ENCODE peak calls at places on chromosomes 7 and 10, in five cellular contexts. One of them, this sample, is unnamed. For H3K4me1, the result is how much of the 10 kb centered on the place peaks cover.

GRCh38 chr7:131640686-131641085 is 84.3 kb upstream of the PODXL start:
- DNase-seq in uterus: no peak
- DNase-seq in Peyer's patch: no peak
- DNase-seq in fibroblast of lung: no peak
- DNase-seq in A673: no peak
- DNase-seq in this sample: no peak

GRCh38 chr7:37448637-37449331 is at the start of gene ELMO1:
- DNase-seq in uterus: peak
- DNase-seq in Peyer's patch: peak
- DNase-seq in fibroblast of lung: peak
- DNase-seq in A673: peak
- DNase-seq in this sample: peak

GRCh38 chr10:3217301-3217700 is 44.7 kb upstream of the PITRM1 start:
- DNase-seq in Peyer's patch: no peak
- DNase-seq in fibroblast of lung: peak
- DNase-seq in A673: no peak
- DNase-seq in uterus: no peak
- DNase-seq in this sample: no peak

GRCh38 chr10:65618125-65618524 is 1307.7 kb upstream of the LRRTM3 start:
- DNase-seq in Peyer's patch: no peak
- DNase-seq in uterus: no peak
- DNase-seq in A673: no peak
- DNase-seq in fibroblast of lung: no peak
- DNase-seq in this sample: no peak

GRCh38 chr7:3591944-3592343 is 290.9 kb downstream of the SDK1 start:
- DNase-seq in fibroblast of lung: no peak
- DNase-seq in A673: peak
- DNase-seq in uterus: no peak
- DNase-seq in Peyer's patch: no peak
- DNase-seq in this sample: no peak

GRCh38 chr10:65430979-65431378 is 1494.9 kb upstream of the LRRTM3 start:
- DNase-seq in uterus: no peak
- DNase-seq in A673: no peak
- DNase-seq in fibroblast of lung: no peak
- DNase-seq in Peyer's patch: no peak
- DNase-seq in this sample: no peak

GRCh38 chr10:94403823-94404228 is 1.5 kb downstream of the TBC1D12 start:
- DNase-seq in uterus: no peak
- DNase-seq in Peyer's patch: no peak
- DNase-seq in A673: peak
- DNase-seq in fibroblast of lung: no peak
- DNase-seq in this sample: no peak

GRCh38 chr10:44931621-44932337 is 20.6 kb downstream of the TMEM72 start:
- DNase-seq in A673: no peak
- DNase-seq in fibroblast of lung: no peak
- DNase-seq in uterus: no peak
- DNase-seq in Peyer's patch: peak
- DNase-seq in this sample: no peak

GRCh38 chr7:116500071-116500853 is 724 bp downstream of the CAV2 start:
- DNase-seq in A673: peak
- DNase-seq in fibroblast of lung: peak
- DNase-seq in uterus: peak
- DNase-seq in Peyer's patch: no peak
- DNase-seq in this sample: no peak

GRCh38 chr10:18230794-18231193 is 90.6 kb downstream of the CACNB2 start:
- DNase-seq in A673: no peak
- DNase-seq in uterus: no peak
- DNase-seq in Peyer's patch: no peak
- DNase-seq in fibroblast of lung: peak
- DNase-seq in this sample: no peak

GRCh38 chr10:54368984-54369383 is 432.0 kb downstream of the PCDH15 start:
- DNase-seq in uterus: no peak
- DNase-seq in A673: no peak
- DNase-seq in Peyer's patch: no peak
- DNase-seq in fibroblast of lung: no peak
- DNase-seq in this sample: no peak

GRCh38 chr7:100829150-100829716 is 1.9 kb upstream of the EPHB4 start:
- DNase-seq in fibroblast of lung: no peak
- DNase-seq in A673: no peak
- DNase-seq in uterus: peak
- DNase-seq in Peyer's patch: no peak
- DNase-seq in this sample: no peak

GRCh38 chr7:116782177-116782711 is 80.1 kb upstream of the CAPZA2 start:
- DNase-seq in A673: peak
- DNase-seq in uterus: no peak
- DNase-seq in Peyer's patch: no peak
- DNase-seq in fibroblast of lung: peak
- DNase-seq in this sample: no peak

GRCh38 chr7:24336461-24336860 is 52.5 kb downstream of the NPY start:
- DNase-seq in fibroblast of lung: no peak
- DNase-seq in A673: no peak
- DNase-seq in Peyer's patch: no peak
- DNase-seq in uterus: no peak
- DNase-seq in this sample: no peak

GRCh38 chr7:114104035-114104434 is 185.2 kb upstream of the PPP1R3A start:
- DNase-seq in A673: no peak
- DNase-seq in uterus: no peak
- DNase-seq in Peyer's patch: no peak
- DNase-seq in fibroblast of lung: peak
- DNase-seq in this sample: no peak

GRCh38 chr7:43921423-43921822 is 4.8 kb upstream of the UBE2D4 start:
- DNase-seq in uterus: no peak
- DNase-seq in A673: no peak
- DNase-seq in Peyer's patch: no peak
- DNase-seq in fibroblast of lung: no peak
- DNase-seq in this sample: no peak

GRCh38 chr7:29652611-29653010 is 89.0 kb downstream of the PRR15 start:
- DNase-seq in A673: no peak
- DNase-seq in Peyer's patch: no peak
- DNase-seq in uterus: no peak
- DNase-seq in fibroblast of lung: no peak
- DNase-seq in this sample: no peak

GRCh38 chr7:130875265-130875741 is 141.3 kb upstream of the KLF14 start:
- DNase-seq in Peyer's patch: peak
- DNase-seq in uterus: no peak
- DNase-seq in A673: no peak
- DNase-seq in fibroblast of lung: peak
- DNase-seq in this sample: no peak

GRCh38 chr7:143993924-143994323 is 6.2 kb upstream of the OR6B1 start:
- DNase-seq in Peyer's patch: no peak
- DNase-seq in fibroblast of lung: no peak
- DNase-seq in A673: no peak
- DNase-seq in uterus: no peak
- DNase-seq in this sample: no peak

GRCh38 chr7:87427289-87427688 is 48.2 kb downstream of the ABCB4 start:
- DNase-seq in Peyer's patch: no peak
- DNase-seq in A673: no peak
- DNase-seq in uterus: no peak
- DNase-seq in fibroblast of lung: no peak
- DNase-seq in this sample: no peak

GRCh38 chr10:133452453-133452852 is 1.3 kb upstream of the SCART1 start:
- DNase-seq in Peyer's patch: no peak
- DNase-seq in uterus: no peak
- DNase-seq in A673: no peak
- DNase-seq in fibroblast of lung: no peak
- DNase-seq in this sample: no peak

DNA sequence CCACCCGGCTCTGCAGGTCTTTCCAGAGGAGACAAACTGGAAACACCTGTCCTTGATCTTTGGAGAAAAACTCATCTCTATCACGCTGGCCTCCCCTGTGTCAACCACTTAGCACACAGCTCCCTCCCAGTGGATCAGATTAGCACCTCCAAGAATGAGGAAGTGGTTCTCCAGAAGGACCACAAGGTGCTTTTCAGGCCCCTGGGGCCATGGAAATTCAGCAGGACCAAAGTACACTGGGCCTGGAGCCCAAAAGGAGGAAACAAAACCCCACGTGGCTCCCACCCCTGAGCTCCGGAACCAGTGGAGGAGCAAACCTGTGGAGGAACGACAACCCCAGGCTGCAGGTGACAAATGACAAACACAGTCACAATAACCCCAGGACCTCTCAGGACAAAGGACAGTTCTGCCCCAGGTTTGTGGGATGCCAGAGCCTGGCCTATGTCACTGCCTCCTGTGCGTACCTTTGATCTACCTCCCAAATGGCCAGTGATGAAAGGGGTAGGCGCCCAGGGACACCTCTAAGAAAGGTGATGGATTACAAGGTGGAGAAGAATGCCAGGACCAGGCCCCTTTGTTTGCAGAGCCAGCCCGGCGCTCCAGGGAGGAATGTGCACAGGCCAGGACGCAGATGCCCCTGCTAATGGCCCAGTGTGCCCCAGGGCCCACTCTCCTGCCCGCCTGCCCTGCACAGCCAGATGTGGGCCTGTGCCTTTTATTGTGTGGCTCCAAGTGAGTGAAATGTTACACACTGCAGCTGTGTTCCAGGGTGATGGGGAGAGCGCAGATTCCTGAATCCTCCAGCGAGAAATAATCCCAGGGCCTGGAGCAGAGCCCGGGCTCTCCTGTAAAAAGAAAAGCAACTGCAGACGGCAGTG is 5.6 kb downstream of the TNS3 start:
- DNase-seq in A673: no peak
- DNase-seq in Peyer's patch: peak
- DNase-seq in uterus: peak
- DNase-seq in fibroblast of lung: peak
- DNase-seq in this sample: no peak
- H3K4me1 ChIP-seq in A673: under half
- H3K4me1 ChIP-seq in Peyer's patch: under half
- H3K4me1 ChIP-seq in uterus: under half
- H3K4me1 ChIP-seq in fibroblast of lung: half or more
- H3K4me1 ChIP-seq in this sample: under half

GRCh38 chr10:17005621-17006566 is 123.7 kb downstream of the CUBN start:
- DNase-seq in fibroblast of lung: peak
- DNase-seq in A673: no peak
- DNase-seq in uterus: no peak
- DNase-seq in Peyer's patch: no peak
- DNase-seq in this sample: no peak

GRCh38 chr10:17007836-17008235 is 121.8 kb downstream of the CUBN start:
- DNase-seq in fibroblast of lung: no peak
- DNase-seq in uterus: no peak
- DNase-seq in Peyer's patch: no peak
- DNase-seq in A673: no peak
- DNase-seq in this sample: no peak

GRCh38 chr10:17006631-17007161 is 122.9 kb downstream of the CUBN start:
- DNase-seq in fibroblast of lung: peak
- DNase-seq in A673: peak
- DNase-seq in Peyer's patch: no peak
- DNase-seq in uterus: no peak
- DNase-seq in this sample: peak

GRCh38 chr10:17009228-17009700 is 120.3 kb downstream of the CUBN start:
- DNase-seq in A673: peak
- DNase-seq in Peyer's patch: no peak
- DNase-seq in uterus: no peak
- DNase-seq in fibroblast of lung: peak
- DNase-seq in this sample: no peak

DNA sequence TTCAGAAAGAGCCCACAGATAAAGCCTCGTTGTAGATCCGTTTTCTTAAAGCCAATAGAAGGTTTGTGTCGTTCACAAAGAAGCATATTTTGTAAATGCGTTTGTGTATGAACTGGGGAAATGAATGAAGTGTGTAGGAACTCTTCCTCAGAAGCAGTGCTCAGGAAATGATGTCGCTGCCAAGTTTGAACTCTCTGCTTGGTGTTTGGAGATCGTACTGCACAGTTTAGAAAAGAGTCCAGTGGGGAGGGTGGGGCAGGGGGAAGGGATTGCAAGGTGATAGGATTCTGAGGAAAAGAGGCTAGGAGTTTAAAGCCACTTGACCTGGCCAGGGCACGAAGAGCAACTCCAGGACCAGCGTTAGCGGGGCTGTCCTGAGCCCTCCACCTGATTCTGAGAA is 122.2 kb downstream of the CUBN start:
- DNase-seq in A673: peak
- DNase-seq in Peyer's patch: no peak
- DNase-seq in fibroblast of lung: peak
- DNase-seq in uterus: no peak
- DNase-seq in this sample: no peak
- H3K4me1 ChIP-seq in A673: under half
- H3K4me1 ChIP-seq in Peyer's patch: under half
- H3K4me1 ChIP-seq in fibroblast of lung: under half
- H3K4me1 ChIP-seq in uterus: under half
- H3K4me1 ChIP-seq in this sample: under half

GRCh38 chr10:21313691-21314090 is 211.8 kb downstream of the SKIDA1 start:
- DNase-seq in Peyer's patch: no peak
- DNase-seq in uterus: no peak
- DNase-seq in fibroblast of lung: no peak
- DNase-seq in A673: no peak
- DNase-seq in this sample: no peak

GRCh38 chr10:21308018-21308417 is 217.5 kb downstream of the SKIDA1 start:
- DNase-seq in A673: no peak
- DNase-seq in uterus: no peak
- DNase-seq in Peyer's patch: no peak
- DNase-seq in fibroblast of lung: no peak
- DNase-seq in this sample: no peak

GRCh38 chr10:21309427-21309826 is 216.1 kb downstream of the SKIDA1 start:
- DNase-seq in Peyer's patch: no peak
- DNase-seq in A673: no peak
- DNase-seq in fibroblast of lung: no peak
- DNase-seq in uterus: no peak
- DNase-seq in this sample: no peak

GRCh38 chr10:21314234-21314633 is 211.2 kb downstream of the SKIDA1 start:
- DNase-seq in A673: no peak
- DNase-seq in uterus: no peak
- DNase-seq in Peyer's patch: no peak
- DNase-seq in fibroblast of lung: peak
- DNase-seq in this sample: no peak

DNA sequence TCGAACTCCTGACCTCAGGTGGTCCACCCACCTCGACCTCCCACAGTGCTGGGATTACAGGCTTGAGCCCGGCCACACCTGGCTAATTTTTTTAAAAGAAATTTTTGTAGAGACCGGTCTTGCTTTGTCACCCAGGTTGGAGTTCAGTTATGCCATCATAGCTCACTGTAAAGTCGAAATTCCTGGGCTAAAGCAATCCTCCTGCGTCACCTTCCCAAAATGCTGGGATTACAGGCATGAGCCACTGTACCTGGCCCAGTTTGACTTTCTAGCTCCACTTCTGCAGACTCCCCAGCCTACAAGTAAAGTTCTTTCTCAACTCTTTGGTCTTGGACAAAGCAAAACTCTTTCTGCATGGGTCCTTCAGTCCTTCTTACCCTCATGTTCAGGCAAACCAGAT is 214.1 kb downstream of the SKIDA1 start:
- DNase-seq in uterus: no peak
- DNase-seq in Peyer's patch: no peak
- DNase-seq in A673: no peak
- DNase-seq in fibroblast of lung: no peak
- DNase-seq in this sample: no peak
- H3K4me1 ChIP-seq in uterus: under half
- H3K4me1 ChIP-seq in Peyer's patch: under half
- H3K4me1 ChIP-seq in A673: under half
- H3K4me1 ChIP-seq in fibroblast of lung: under half
- H3K4me1 ChIP-seq in this sample: under half

DNA sequence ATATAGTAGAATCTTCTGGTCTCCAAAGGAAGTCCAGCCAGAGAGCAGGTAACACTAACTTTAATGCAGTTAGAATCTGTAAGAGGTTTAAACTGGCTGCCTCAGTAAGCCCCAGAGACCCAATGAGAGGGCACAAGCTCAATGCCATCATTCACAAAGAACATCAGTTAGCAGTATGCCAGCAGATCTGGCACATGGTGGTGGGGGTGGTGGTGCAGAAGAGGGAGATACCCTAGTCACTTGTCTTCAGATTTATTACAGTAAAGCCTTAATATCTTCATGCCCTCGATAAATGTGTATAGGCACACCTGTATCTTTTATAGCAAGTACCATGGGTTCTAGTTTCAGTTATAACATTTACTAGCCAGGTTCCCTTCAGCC is 86.2 kb downstream of the SORBS1 start:
- DNase-seq in uterus: no peak
- DNase-seq in fibroblast of lung: no peak
- DNase-seq in Peyer's patch: no peak
- DNase-seq in A673: no peak
- DNase-seq in this sample: no peak
- H3K4me1 ChIP-seq in uterus: under half
- H3K4me1 ChIP-seq in fibroblast of lung: under half
- H3K4me1 ChIP-seq in Peyer's patch: under half
- H3K4me1 ChIP-seq in A673: under half
- H3K4me1 ChIP-seq in this sample: under half

This sample was measured in CD8-positive, alpha-beta memory T cell.